ENCODE peak calls at places on chromosomes 3 and 15, in four cellular contexts. P is stimulated activated CD8-positive, alpha-beta memory T cell treated with anti-CD3 and anti-CD28 coated beads, Interleukin-15, amount 100 ng/mL, for 1 hour; V is activated naive CD4-positive, alpha-beta T cell; D is NCI-H2081. H is an unnamed sample.

GRCh38 chr3:187186801-187187421 is 10.4 kb upstream of the RTP1 start:
- DNase-seq in P (no peak), V (no peak), D (no peak), H (no peak)

GRCh38 chr3:127816783-127817182 is 5.5 kb downstream of the MGLL start:
- DNase-seq in P (no peak), D (no peak), V (no peak), H (no peak)

GRCh38 chr3:194007598-194008337 is 128.2 kb upstream of the HES1 start:
- DNase-seq in P (no peak), V (no peak), D (no peak), H (no peak)

GRCh38 chr3:172153335-172153861 is 114.0 kb downstream of the FNDC3B start:
- DNase-seq in D (no peak), V (peak; percentile 4), P (no peak), H (no peak)

GRCh38 chr3:127064391-127065137 is 81.6 kb downstream of the PLXNA1 start:
- DNase-seq in D (no peak), V (no peak), P (no peak), H (no peak)

GRCh38 chr3:26962419-26963355 is 340.1 kb downstream of the LRRC3B start:
- DNase-seq in D (no peak), V (no peak), P (no peak), H (no peak)

GRCh38 chr3:134640872-134641470 is 9.9 kb downstream of the KY start:
- DNase-seq in V (no peak), D (peak; percentile 21), P (no peak), H (peak; percentile 26)

GRCh38 chr3:114902691-114903101 is 244.4 kb downstream of the ZBTB20 start:
- DNase-seq in D (peak; percentile 13), V (no peak), P (no peak), H (peak; percentile 31)

GRCh38 chr15:78350058-78350457 is 9.9 kb downstream of the CRABP1 start:
- DNase-seq in V (no peak), D (no peak), P (no peak), H (no peak)

GRCh38 chr3:100335137-100335833 is 728 bp downstream of the NIT2 start:
- DNase-seq in P (no peak), V (no peak), D (peak; percentile 39), H (peak; percentile 9)

GRCh38 chr3:186207515-186207914 is 98.6 kb upstream of the ETV5 start:
- DNase-seq in P (no peak), V (no peak), D (no peak), H (no peak)

GRCh38 chr15:59879506-59879905 is 124.6 kb upstream of the FOXB1 start:
- DNase-seq in D (no peak), V (no peak), P (no peak), H (no peak)